ENCODE peak calls at places on chromosome 18, in four cellular contexts. L is fibroblast of the aortic adventitia, Y is right cardiac atrium, N is BJ. H is an unnamed sample.

GRCh38 chr18:13455960-13456471 is 237.5 kb downstream of the LDLRAD4 start:
- DNase-seq in Y (no peak), N (no peak), L (no peak), H (no peak)

GRCh38 chr18:57084331-57085298 is 62.3 kb upstream of the BOD1L2 start:
- DNase-seq in N (no peak), Y (no peak), L (no peak), H (no peak)

GRCh38 chr18:47118986-47119385 is 31.3 kb downstream of the HDHD2 start:
- DNase-seq in L (peak; percentile 47), Y (no peak), N (no peak), H (no peak)

GRCh38 chr18:43405097-43405496 is 127.8 kb upstream of the SYT4 start:
- DNase-seq in L (no peak), N (no peak), Y (no peak), H (no peak)

GRCh38 chr18:7926526-7926925 is 359.4 kb downstream of the PTPRM start:
- DNase-seq in L (no peak), N (no peak), Y (no peak), H (no peak)

GRCh38 chr18:36602071-36602470 is 226.7 kb downstream of the TPGS2 start:
- DNase-seq in L (no peak), N (no peak), Y (no peak), H (no peak)

GRCh38 chr18:74715865-74716712 is 118.4 kb downstream of the ZNF407 start:
- DNase-seq in N (no peak), L (no peak), Y (no peak), H (no peak)

GRCh38 chr18:31386683-31387082 is 10.1 kb downstream of the DSG4 start:
- DNase-seq in Y (no peak), N (no peak), L (no peak), H (no peak)

GRCh38 chr18:39318462-39318861 is 1752.9 kb upstream of the CELF4 start:
- DNase-seq in N (no peak), Y (no peak), L (no peak), H (no peak)

GRCh38 chr18:70072678-70073077 is 125.0 kb upstream of the CD226 start:
- DNase-seq in Y (no peak), L (peak; percentile 69), N (no peak), H (no peak)

GRCh38 chr18:73793386-73793785 is 354.2 kb downstream of the FBXO15 start:
- DNase-seq in Y (no peak), L (peak; percentile 84), N (no peak), H (no peak)

GRCh38 chr18:32683044-32683443 is 89.8 kb downstream of the KLHL14 start:
- DNase-seq in Y (no peak), N (no peak), L (no peak), H (no peak)

GRCh38 chr18:55763298-55763697 is 175.3 kb upstream of the TCF4 start:
- DNase-seq in Y (no peak), N (no peak), L (peak; percentile 23), H (no peak)

GRCh38 chr18:65725421-65726050 is 25.3 kb upstream of the CDH7 start:
- DNase-seq in Y (peak; percentile 46), L (no peak), N (no peak), H (no peak)

GRCh38 chr18:8745355-8746014 is 40.1 kb downstream of the MTCL1 start:
- DNase-seq in L (no peak), Y (no peak), N (peak; percentile 51), H (no peak)

GRCh38 chr18:8996771-8997432 is 105.6 kb upstream of the NDUFV2 start:
- DNase-seq in Y (no peak), L (peak; percentile 67), N (no peak), H (no peak)

GRCh38 chr18:57446322-57446721 is 11.1 kb downstream of the ONECUT2 start:
- DNase-seq in L (no peak), Y (no peak), N (no peak), H (no peak)

GRCh38 chr18:50622865-50623393 is 63.0 kb downstream of the MAPK4 start:
- DNase-seq in N (no peak), Y (no peak), L (no peak), H (no peak)

GRCh38 chr18:44047585-44047984 is 633.1 kb upstream of the SETBP1 start:
- DNase-seq in N (no peak), L (no peak), Y (no peak), H (no peak)

GRCh38 chr18:36693931-36694661 is 134.7 kb downstream of the TPGS2 start:
- DNase-seq in L (no peak), Y (no peak), N (no peak), H (no peak)

GRCh38 chr18:21851327-21851961 is 110.9 kb downstream of the MIB1 start:
- DNase-seq in N (no peak), Y (no peak), L (peak; percentile 54), H (no peak)

GRCh38 chr18:24657461-24657860 is 197.0 kb downstream of the HRH4 start:
- DNase-seq in L (no peak), Y (no peak), N (no peak), H (no peak)

DNA sequence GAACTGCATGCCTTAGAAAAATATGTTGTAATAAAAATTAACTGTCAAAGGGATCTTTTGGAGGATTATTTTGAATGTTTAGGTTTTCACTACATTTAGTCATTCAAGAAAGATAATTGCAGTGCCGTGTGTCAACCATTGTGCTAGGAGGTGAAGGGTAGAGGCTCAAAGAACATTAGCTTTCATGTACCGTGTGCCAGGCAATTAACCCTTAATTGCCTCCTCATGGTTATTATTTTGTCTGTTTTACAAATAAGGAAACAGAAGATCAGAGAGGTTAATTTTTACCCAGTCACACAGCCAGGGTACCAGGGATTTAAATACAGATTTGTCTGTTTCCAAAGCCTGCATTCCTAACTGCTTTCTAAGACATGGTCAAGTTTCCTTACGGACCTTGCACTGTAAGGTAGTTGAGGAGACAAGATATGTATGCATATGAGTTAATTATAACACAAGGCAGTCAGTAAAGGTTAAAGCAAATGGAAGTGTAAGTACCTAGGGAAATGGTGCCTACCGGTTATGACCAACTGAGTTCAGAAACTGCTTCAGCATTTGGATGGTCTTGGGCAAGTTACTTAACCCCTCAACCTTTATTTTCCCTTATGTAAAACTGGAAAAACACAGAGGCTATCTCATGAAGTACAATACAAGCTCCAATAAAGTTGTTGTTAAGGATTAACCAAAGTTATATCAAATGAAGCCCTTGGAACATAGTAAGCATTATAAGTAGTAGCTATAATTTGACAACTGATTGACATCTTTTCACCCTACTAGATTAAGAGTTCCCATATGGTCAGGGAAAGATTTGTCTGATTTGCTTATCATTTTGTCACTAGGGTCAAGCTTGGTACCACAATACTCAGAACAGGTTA is 434.9 kb downstream of the MBD2 start:
- DNase-seq in N (no peak), Y (no peak), L (no peak), H (no peak)
- H3K4me3 ChIP-seq in N (no peak overlapping the region), Y (no peak overlapping the region), L (no peak overlapping the region), H (no peak overlapping the region)

DNA sequence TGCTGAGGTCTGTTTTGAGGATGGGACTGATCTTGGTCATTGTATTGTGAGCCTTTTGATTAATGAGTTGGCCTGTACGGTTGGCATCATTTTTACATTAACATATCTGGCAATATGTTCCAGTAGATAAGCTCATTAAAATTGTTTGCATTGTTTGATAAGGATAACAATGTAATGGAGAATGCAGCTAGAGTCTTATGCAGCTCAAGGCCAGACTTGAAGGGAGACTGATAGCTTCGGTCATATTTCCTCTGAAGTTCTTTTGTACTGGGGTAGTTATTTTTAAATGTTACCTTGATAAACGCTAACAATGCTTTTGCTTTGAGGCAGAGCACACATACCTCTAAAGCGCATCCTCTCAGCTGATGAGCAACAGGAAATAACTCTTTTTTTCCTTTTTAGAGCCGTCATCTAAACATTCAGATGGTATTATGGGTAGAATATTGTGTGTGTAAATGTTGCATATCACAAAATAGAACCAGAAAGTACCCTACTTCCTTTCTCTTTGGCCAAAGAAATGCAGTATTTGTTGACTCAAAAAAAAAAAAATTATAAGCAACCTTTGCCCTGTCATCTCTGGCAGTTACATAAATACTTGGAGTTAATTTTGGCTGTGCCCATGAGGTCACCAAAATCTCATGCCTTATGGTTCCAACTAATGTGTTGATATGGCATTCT is 1.3 kb downstream of the MAPRE2 start:
- DNase-seq in N (no peak), Y (no peak), L (peak; percentile 66), H (no peak)
- H3K4me3 ChIP-seq in N (peak overlapping the region; percentile 92), Y (peak overlapping the region; percentile 74), L (peak overlapping the region; percentile 97), H (peak overlapping the region; percentile 83)

GRCh38 chr18:4454548-4455112 is 477 bp downstream of the DLGAP1 start:
- DNase-seq in Y (peak; percentile 41), N (no peak), L (no peak), H (peak; percentile 10)

GRCh38 chr18:4455113-4455811 is at the start of gene DLGAP1:
- DNase-seq in N (no peak), L (peak; percentile 2), Y (peak; percentile 55), H (peak; percentile 45)

DNA sequence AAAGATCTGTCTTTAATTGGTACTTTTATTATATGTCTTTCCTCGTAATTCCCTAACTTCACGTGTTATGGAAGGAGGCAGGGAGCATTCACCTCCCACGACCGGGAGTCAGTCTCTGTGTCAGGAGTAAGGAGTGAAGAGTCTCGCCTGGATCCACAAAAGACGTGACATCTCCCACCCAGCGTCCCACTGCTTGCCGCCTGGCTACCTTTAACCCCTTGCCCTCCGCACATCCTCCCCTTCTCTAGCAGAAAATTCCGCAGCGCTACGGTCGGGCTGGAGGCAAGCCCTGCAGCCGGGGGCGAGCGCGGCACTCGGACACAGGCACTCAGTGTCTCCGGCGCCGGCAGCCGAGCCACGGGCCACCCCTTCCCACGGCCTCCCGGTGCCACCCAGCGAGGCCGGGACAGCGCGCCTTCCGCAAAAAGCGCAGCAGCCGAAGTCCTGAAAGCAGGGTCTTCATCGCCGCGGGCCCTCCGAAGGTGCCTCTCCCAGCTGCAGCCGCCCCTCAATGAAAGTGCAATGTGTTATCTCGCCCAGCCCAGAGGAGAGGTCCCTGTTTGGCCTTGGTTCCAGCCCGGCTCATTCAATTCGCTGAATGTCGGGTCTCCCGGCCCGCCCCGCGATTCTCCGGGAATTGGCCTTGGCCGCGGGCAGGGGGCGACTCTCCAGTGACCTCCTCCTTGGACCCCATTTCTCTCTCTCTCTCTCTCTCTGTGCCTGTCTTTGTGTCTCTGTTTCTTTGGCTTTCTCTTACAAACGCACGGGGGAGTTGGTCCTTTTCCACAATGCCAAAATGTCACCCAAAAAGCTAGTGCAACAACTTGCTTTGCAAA is 1.2 kb downstream of the DLGAP1 start:
- DNase-seq in N (no peak), L (no peak), Y (no peak), H (peak; percentile 10)
- H3K4me3 ChIP-seq in N (no peak overlapping the region), L (no peak overlapping the region), Y (peak overlapping the region; percentile 16), H (peak overlapping the region; percentile 53)

GRCh38 chr18:4444306-4444705 is 10.8 kb downstream of the DLGAP1 start:
- DNase-seq in Y (no peak), N (no peak), L (no peak), H (no peak)

GRCh38 chr18:4450065-4450676 is 4.9 kb downstream of the DLGAP1 start:
- DNase-seq in N (no peak), Y (no peak), L (no peak), H (no peak)
- H3K4me3 ChIP-seq in N (no peak overlapping the region), Y (no peak overlapping the region), L (no peak overlapping the region), H (no peak overlapping the region)

DNA sequence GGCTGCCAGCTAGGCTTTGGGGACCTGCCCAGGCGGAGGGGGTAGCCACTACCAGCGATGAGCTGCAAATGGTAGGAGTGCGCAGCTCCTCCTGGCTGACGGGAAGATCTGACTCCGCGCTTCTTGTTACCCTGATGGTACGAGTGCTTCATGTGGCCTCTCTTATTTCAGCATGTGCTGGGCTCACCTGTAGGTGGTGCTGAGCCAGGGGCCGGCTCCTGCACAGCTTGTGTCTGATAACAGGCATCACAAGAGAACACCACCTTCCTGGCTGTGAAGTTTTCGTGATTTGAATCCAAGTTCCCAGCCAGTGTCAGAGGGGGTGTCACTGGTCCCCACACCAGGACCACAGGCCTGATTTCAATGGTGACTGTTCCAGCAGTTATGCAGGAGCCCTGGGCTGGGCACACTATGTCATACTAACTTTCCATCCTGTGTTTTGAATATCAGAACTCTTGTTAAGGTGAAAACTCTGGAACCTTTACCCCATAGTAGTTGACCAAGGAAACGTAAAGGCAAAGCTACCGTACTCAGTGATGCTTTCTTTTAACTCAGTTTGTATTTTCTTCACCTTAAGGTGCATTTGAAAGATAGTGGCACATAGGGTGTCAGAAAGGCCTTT is 28.0 kb downstream of the APCDD1 start:
- DNase-seq in L (no peak), Y (no peak), N (no peak), H (no peak)
- H3K4me3 ChIP-seq in L (no peak overlapping the region), Y (no peak overlapping the region), N (no peak overlapping the region), H (no peak overlapping the region)

GRCh38 chr18:26543368-26543767 is 5.0 kb downstream of the KCTD1 start:
- DNase-seq in L (no peak), N (no peak), Y (no peak), H (no peak)
- H3K4me3 ChIP-seq in L (no peak overlapping the region), N (no peak overlapping the region), Y (no peak overlapping the region), H (no peak overlapping the region)